ENCODE peak calls at places on chromosomes 7 and 10, in ten cellular contexts. C, F, V, M, K, N, Z, G, R and S are unnamed samples.

GRCh38 chr10:105063796-105064195 is 422.7 kb downstream of the SORCS3 start:
- DNase-seq in C (peak), F (no peak), V (peak), M (no peak), K (peak), N (no peak), Z (no peak), G (no peak), R (peak), S (no peak)

GRCh38 chr7:144489504-144489903 is 86.0 kb upstream of the NOBOX start:
- DNase-seq in C (no peak), F (no peak), V (no peak), M (no peak), K (no peak), N (no peak), Z (no peak), G (no peak), R (no peak), S (no peak)

GRCh38 chr10:125857185-125857760 is 23.8 kb downstream of the DHX32 start:
- DNase-seq in C (no peak), F (peak), V (no peak), M (no peak), K (no peak), N (no peak), Z (no peak), G (no peak), R (no peak), S (no peak)

GRCh38 chr10:132939378-132939955 is 2.9 kb downstream of the CFAP46 start:
- DNase-seq in C (no peak), F (no peak), V (no peak), M (no peak), K (no peak), N (no peak), Z (no peak), G (peak), R (no peak), S (peak)

GRCh38 chr10:97676770-97677581 is 10.1 kb downstream of the AVPI1 start:
- DNase-seq in C (peak), F (peak), V (peak), M (peak), K (peak), N (no peak), Z (peak), G (no peak), R (no peak), S (no peak)

GRCh38 chr7:4665661-4666060 is 16.4 kb upstream of the FOXK1 start:
- DNase-seq in C (no peak), F (peak), V (no peak), M (no peak), K (no peak), N (no peak), Z (no peak), G (no peak), R (no peak), S (no peak)

GRCh38 chr7:44955733-44956132 is 23.1 kb downstream of the MYO1G start:
- DNase-seq in C (no peak), F (no peak), V (no peak), M (no peak), K (no peak), N (no peak), Z (no peak), G (no peak), R (no peak), S (peak)

GRCh38 chr10:69439813-69440506 is 11.3 kb upstream of the TSPAN15 start:
- DNase-seq in C (no peak), F (peak), V (peak), M (peak), K (no peak), N (no peak), Z (no peak), G (no peak), R (no peak), S (no peak)

GRCh38 chr7:156156734-156157408 is 344.6 kb upstream of the SHH start:
- DNase-seq in C (peak), F (no peak), V (peak), M (no peak), K (no peak), N (no peak), Z (no peak), G (no peak), R (no peak), S (no peak)

GRCh38 chr7:46600340-46600739 is 679.3 kb upstream of the IGFBP3 start:
- DNase-seq in C (no peak), F (no peak), V (no peak), M (no peak), K (no peak), N (no peak), Z (no peak), G (no peak), R (no peak), S (no peak)

GRCh38 chr7:115297651-115298050 is 375.8 kb downstream of the MDFIC start:
- DNase-seq in C (no peak), F (peak), V (no peak), M (peak), K (no peak), N (no peak), Z (no peak), G (no peak), R (no peak), S (no peak)

GRCh38 chr10:31678139-31678536 is 250.5 kb downstream of the ARHGAP12 start:
- DNase-seq in C (no peak), F (no peak), V (no peak), M (no peak), K (no peak), N (no peak), Z (no peak), G (peak), R (peak), S (peak)